ENCODE peak calls at places on chromosomes 16 and 17, in five cellular contexts. One of them, this sample, is unnamed.

GRCh38 chr16:30091474-30092372 is at the start of gene TBX6:
- DNase-seq in Peyer's patch: peak
- DNase-seq in neural progenitor cell: peak
- DNase-seq in dorsolateral prefrontal cortex: peak
- DNase-seq in GM20000: peak
- DNase-seq in this sample: peak

GRCh38 chr17:9544221-9544620 is 31.4 kb downstream of the STX8 start:
- DNase-seq in Peyer's patch: no peak
- DNase-seq in neural progenitor cell: peak
- DNase-seq in dorsolateral prefrontal cortex: no peak
- DNase-seq in GM20000: no peak
- DNase-seq in this sample: no peak

GRCh38 chr16:57480127-57480753 is 6.1 kb downstream of the DOK4 start:
- DNase-seq in Peyer's patch: peak
- DNase-seq in neural progenitor cell: no peak
- DNase-seq in GM20000: no peak
- DNase-seq in dorsolateral prefrontal cortex: no peak
- DNase-seq in this sample: no peak

GRCh38 chr17:5331506-5331905 is 49.4 kb downstream of the RABEP1 start:
- DNase-seq in neural progenitor cell: no peak
- DNase-seq in GM20000: no peak
- DNase-seq in dorsolateral prefrontal cortex: no peak
- DNase-seq in Peyer's patch: no peak
- DNase-seq in this sample: no peak

GRCh38 chr17:1043601-1044251 is 46.8 kb downstream of the TIMM22 start:
- DNase-seq in neural progenitor cell: peak
- DNase-seq in GM20000: no peak
- DNase-seq in Peyer's patch: no peak
- DNase-seq in dorsolateral prefrontal cortex: peak
- DNase-seq in this sample: peak

GRCh38 chr17:40714473-40714872 is 10.9 kb upstream of the KRT24 start:
- DNase-seq in GM20000: no peak
- DNase-seq in neural progenitor cell: peak
- DNase-seq in dorsolateral prefrontal cortex: no peak
- DNase-seq in Peyer's patch: no peak
- DNase-seq in this sample: no peak

GRCh38 chr16:64238576-64238975 is 883.3 kb downstream of the CDH11 start:
- DNase-seq in dorsolateral prefrontal cortex: no peak
- DNase-seq in GM20000: no peak
- DNase-seq in Peyer's patch: no peak
- DNase-seq in neural progenitor cell: no peak
- DNase-seq in this sample: no peak

GRCh38 chr16:89320717-89321501 is 103.4 kb downstream of the ZNF778 start:
- DNase-seq in neural progenitor cell: peak
- DNase-seq in Peyer's patch: peak
- DNase-seq in GM20000: no peak
- DNase-seq in dorsolateral prefrontal cortex: peak
- DNase-seq in this sample: no peak

GRCh38 chr17:13001991-13002615 is 15.7 kb downstream of the ELAC2 start:
- DNase-seq in GM20000: no peak
- DNase-seq in neural progenitor cell: no peak
- DNase-seq in dorsolateral prefrontal cortex: no peak
- DNase-seq in Peyer's patch: no peak
- DNase-seq in this sample: no peak

GRCh38 chr17:17186051-17186450 is 20.1 kb downstream of the PLD6 start:
- DNase-seq in Peyer's patch: no peak
- DNase-seq in neural progenitor cell: no peak
- DNase-seq in GM20000: peak
- DNase-seq in dorsolateral prefrontal cortex: no peak
- DNase-seq in this sample: no peak

GRCh38 chr17:6507535-6507934 is 48.8 kb downstream of the PITPNM3 start:
- DNase-seq in neural progenitor cell: no peak
- DNase-seq in Peyer's patch: peak
- DNase-seq in dorsolateral prefrontal cortex: no peak
- DNase-seq in GM20000: no peak
- DNase-seq in this sample: no peak

GRCh38 chr17:21286771-21287702 is 2.5 kb downstream of the MAP2K3 start:
- DNase-seq in Peyer's patch: peak
- DNase-seq in GM20000: no peak
- DNase-seq in neural progenitor cell: no peak
- DNase-seq in dorsolateral prefrontal cortex: no peak
- DNase-seq in this sample: no peak

DNA sequence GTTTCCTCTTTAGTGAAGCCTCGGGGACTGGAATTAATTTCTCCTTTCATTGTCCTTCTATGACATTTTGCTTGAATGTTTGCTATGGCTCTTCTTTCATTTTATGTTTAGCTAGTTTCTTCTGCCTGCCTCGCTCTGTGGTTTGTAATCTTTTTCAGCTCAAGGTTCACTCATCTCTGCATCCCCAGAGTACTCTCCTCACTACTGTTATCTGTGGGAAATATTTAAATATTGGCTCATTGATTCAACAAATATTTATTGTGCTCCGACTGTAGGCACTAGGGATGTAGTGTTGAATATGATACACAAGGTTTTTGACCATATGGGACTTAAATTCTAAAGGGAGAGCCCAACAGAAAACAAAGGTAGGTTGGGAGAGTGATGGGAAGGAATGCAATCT is 195.9 kb downstream of the PHKB start:
- DNase-seq in dorsolateral prefrontal cortex: no peak
- DNase-seq in Peyer's patch: no peak
- DNase-seq in GM20000: no peak
- DNase-seq in neural progenitor cell: no peak
- DNase-seq in this sample: no peak
- TF ChIP-seq CTCF in dorsolateral prefrontal cortex: no peak
- TF ChIP-seq CTCF in Peyer's patch: no peak
- TF ChIP-seq CTCF in GM20000: no peak
- TF ChIP-seq CTCF in neural progenitor cell: no peak
- TF ChIP-seq CTCF in this sample: no peak

GRCh38 chr17:66975614-66976378 is 11.3 kb downstream of the CACNG4 start:
- DNase-seq in Peyer's patch: no peak
- DNase-seq in GM20000: peak
- DNase-seq in dorsolateral prefrontal cortex: no peak
- DNase-seq in neural progenitor cell: peak
- DNase-seq in this sample: no peak
- TF ChIP-seq CTCF in Peyer's patch: no peak
- TF ChIP-seq CTCF in GM20000: peak
- TF ChIP-seq CTCF in dorsolateral prefrontal cortex: no peak
- TF ChIP-seq CTCF in neural progenitor cell: peak
- TF ChIP-seq CTCF in this sample: peak

GRCh38 chr16:3444032-3444388 is 530 bp downstream of the NAA60 start:
- DNase-seq in GM20000: no peak
- DNase-seq in Peyer's patch: peak
- DNase-seq in neural progenitor cell: peak
- DNase-seq in dorsolateral prefrontal cortex: no peak
- DNase-seq in this sample: no peak
- TF ChIP-seq CTCF in GM20000: no peak
- TF ChIP-seq CTCF in Peyer's patch: no peak
- TF ChIP-seq CTCF in neural progenitor cell: no peak
- TF ChIP-seq CTCF in dorsolateral prefrontal cortex: no peak
- TF ChIP-seq CTCF in this sample: peak

DNA sequence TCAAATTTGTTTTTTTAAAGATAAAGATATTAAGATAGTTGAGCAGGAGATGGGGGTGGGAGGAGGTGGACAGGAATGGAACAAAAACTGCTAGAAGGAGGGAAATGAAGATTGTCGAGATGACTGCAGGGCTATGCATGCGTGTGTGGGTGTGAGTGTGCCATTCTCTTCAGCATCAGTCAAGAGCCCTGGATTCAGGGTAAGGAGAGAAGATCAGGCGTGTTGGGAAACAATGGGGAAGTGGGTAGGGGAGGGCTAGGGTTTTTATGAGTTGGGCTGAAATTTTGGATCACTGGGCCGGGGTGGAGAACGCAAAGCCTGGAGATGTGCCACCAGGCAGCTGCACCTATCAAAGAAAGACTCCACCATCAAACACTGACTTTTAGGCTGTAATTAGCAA is 4.5 kb downstream of the CDRT4 start:
- DNase-seq in dorsolateral prefrontal cortex: no peak
- DNase-seq in Peyer's patch: no peak
- DNase-seq in GM20000: no peak
- DNase-seq in neural progenitor cell: no peak
- DNase-seq in this sample: no peak
- TF ChIP-seq CTCF in dorsolateral prefrontal cortex: no peak
- TF ChIP-seq CTCF in Peyer's patch: no peak
- TF ChIP-seq CTCF in GM20000: no peak
- TF ChIP-seq CTCF in neural progenitor cell: no peak
- TF ChIP-seq CTCF in this sample: no peak

GRCh38 chr16:67935402-67936123 is 1.1 kb downstream of the PSMB10 start:
- DNase-seq in GM20000: peak
- DNase-seq in dorsolateral prefrontal cortex: peak
- DNase-seq in Peyer's patch: peak
- DNase-seq in neural progenitor cell: peak
- DNase-seq in this sample: peak
- TF ChIP-seq CTCF in GM20000: no peak
- TF ChIP-seq CTCF in dorsolateral prefrontal cortex: peak
- TF ChIP-seq CTCF in Peyer's patch: no peak
- TF ChIP-seq CTCF in neural progenitor cell: no peak
- TF ChIP-seq CTCF in this sample: no peak

GRCh38 chr16:78430281-78430680 is 330.8 kb downstream of the WWOX start:
- DNase-seq in Peyer's patch: no peak
- DNase-seq in dorsolateral prefrontal cortex: no peak
- DNase-seq in GM20000: no peak
- DNase-seq in neural progenitor cell: no peak
- DNase-seq in this sample: no peak
- TF ChIP-seq CTCF in Peyer's patch: no peak
- TF ChIP-seq CTCF in dorsolateral prefrontal cortex: no peak
- TF ChIP-seq CTCF in GM20000: no peak
- TF ChIP-seq CTCF in neural progenitor cell: no peak
- TF ChIP-seq CTCF in this sample: no peak

GRCh38 chr16:8905168-8905762 is 23.1 kb downstream of the LITAFD start:
- DNase-seq in neural progenitor cell: peak
- DNase-seq in GM20000: no peak
- DNase-seq in dorsolateral prefrontal cortex: no peak
- DNase-seq in Peyer's patch: no peak
- DNase-seq in this sample: no peak
- TF ChIP-seq CTCF in neural progenitor cell: peak
- TF ChIP-seq CTCF in GM20000: peak
- TF ChIP-seq CTCF in dorsolateral prefrontal cortex: no peak
- TF ChIP-seq CTCF in Peyer's patch: no peak
- TF ChIP-seq CTCF in this sample: peak

DNA sequence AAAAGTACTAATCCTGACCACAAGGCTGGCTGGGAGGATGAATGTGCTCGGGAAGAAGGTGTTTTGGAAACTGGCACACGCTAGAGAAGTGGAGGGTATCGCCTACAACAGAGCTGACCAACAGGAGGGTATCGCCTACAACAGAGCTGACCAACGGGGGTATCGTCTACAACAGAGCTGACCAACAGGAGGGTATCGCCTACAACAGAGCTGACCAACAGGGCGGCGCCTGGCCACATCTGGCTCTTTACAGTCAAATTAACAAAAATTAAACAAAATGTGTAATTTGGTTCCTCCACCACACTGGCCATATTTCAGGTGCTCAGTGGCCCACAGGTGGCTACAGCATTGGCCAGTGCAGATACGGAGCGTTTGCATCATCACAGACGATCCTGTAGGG is 153.5 kb downstream of the CMIP start:
- DNase-seq in Peyer's patch: no peak
- DNase-seq in GM20000: no peak
- DNase-seq in dorsolateral prefrontal cortex: no peak
- DNase-seq in neural progenitor cell: no peak
- DNase-seq in this sample: no peak
- TF ChIP-seq CTCF in Peyer's patch: no peak
- TF ChIP-seq CTCF in GM20000: no peak
- TF ChIP-seq CTCF in dorsolateral prefrontal cortex: no peak
- TF ChIP-seq CTCF in neural progenitor cell: peak
- TF ChIP-seq CTCF in this sample: no peak